ENCODE peak calls at places on chromosomes 2 and 18, in five cellular contexts. One of them, this sample, is unnamed.

GRCh38 chr2:239264838-239265651 is 135.8 kb downstream of the HDAC4 start:
- DNase-seq in T-cell: peak
- DNase-seq in GM20000: peak
- DNase-seq in H54: peak
- DNase-seq in NCI-H1105: no peak
- DNase-seq in this sample: no peak

GRCh38 chr2:60565472-60565871 is 12.0 kb upstream of the BCL11A start:
- DNase-seq in T-cell: no peak
- DNase-seq in GM20000: no peak
- DNase-seq in H54: no peak
- DNase-seq in NCI-H1105: no peak
- DNase-seq in this sample: no peak

GRCh38 chr2:72984172-72984671 is 66.9 kb downstream of the EMX1 start:
- DNase-seq in T-cell: no peak
- DNase-seq in GM20000: no peak
- DNase-seq in H54: no peak
- DNase-seq in NCI-H1105: no peak
- DNase-seq in this sample: no peak

GRCh38 chr2:38176619-38177021 is 100.7 kb upstream of the CYP1B1 start:
- DNase-seq in T-cell: no peak
- DNase-seq in GM20000: no peak
- DNase-seq in H54: no peak
- DNase-seq in NCI-H1105: no peak
- DNase-seq in this sample: no peak

GRCh38 chr2:232551289-232551688 is 800 bp downstream of the EIF4E2 start:
- DNase-seq in T-cell: no peak
- DNase-seq in GM20000: peak
- DNase-seq in H54: no peak
- DNase-seq in NCI-H1105: no peak
- DNase-seq in this sample: no peak

GRCh38 chr18:69102959-69103358 is 297.7 kb upstream of the DOK6 start:
- DNase-seq in T-cell: no peak
- DNase-seq in GM20000: no peak
- DNase-seq in H54: no peak
- DNase-seq in NCI-H1105: no peak
- DNase-seq in this sample: no peak

GRCh38 chr2:20225294-20226151 is 593 bp upstream of the SDC1 start:
- DNase-seq in T-cell: peak
- DNase-seq in GM20000: peak
- DNase-seq in H54: peak
- DNase-seq in NCI-H1105: peak
- DNase-seq in this sample: no peak

GRCh38 chr2:27033253-27033852 is 588 bp downstream of the TMEM214 start:
- DNase-seq in T-cell: no peak
- DNase-seq in GM20000: no peak
- DNase-seq in H54: no peak
- DNase-seq in NCI-H1105: no peak
- DNase-seq in this sample: no peak

GRCh38 chr2:173797586-173798263 is 167.4 kb downstream of the SP3 start:
- DNase-seq in T-cell: no peak
- DNase-seq in GM20000: no peak
- DNase-seq in H54: no peak
- DNase-seq in NCI-H1105: no peak
- DNase-seq in this sample: no peak

GRCh38 chr2:132837764-132838163 is 167.8 kb upstream of the LYPD1 start:
- DNase-seq in T-cell: no peak
- DNase-seq in GM20000: no peak
- DNase-seq in H54: no peak
- DNase-seq in NCI-H1105: no peak
- DNase-seq in this sample: no peak

GRCh38 chr2:136008205-136008865 is 22.9 kb upstream of the DARS1 start:
- DNase-seq in T-cell: peak
- DNase-seq in GM20000: no peak
- DNase-seq in H54: no peak
- DNase-seq in NCI-H1105: no peak
- DNase-seq in this sample: no peak

GRCh38 chr2:60368437-60368836 is 185.0 kb downstream of the BCL11A start:
- DNase-seq in T-cell: no peak
- DNase-seq in GM20000: no peak
- DNase-seq in H54: no peak
- DNase-seq in NCI-H1105: no peak
- DNase-seq in this sample: no peak